ENCODE peak calls at places on chromosomes 16 and 17, in nine cellular contexts. One of them, this sample, is unnamed.

GRCh38 chr16:57906385-57907316 is 64.3 kb downstream of the CNGB1 start:
- DNase-seq in astrocyte of the spinal cord: no peak
- DNase-seq in activated CD4-positive, alpha-beta T cell treated with anti-CD3 and anti-CD28 coated beads for 36 hours: peak
- DNase-seq in skeletal muscle cell: no peak
- DNase-seq in astrocyte of the cerebellum: no peak
- DNase-seq in dermis microvascular lymphatic vessel endothelial cell: peak
- DNase-seq in hepatic stellate cell: no peak
- DNase-seq in NCI-H2171: no peak
- DNase-seq in non-pigmented ciliary epithelial cell: no peak
- DNase-seq in this sample: no peak

GRCh38 chr16:66918803-66919568 is at the start of gene CDH16:
- DNase-seq in astrocyte of the cerebellum: no peak
- DNase-seq in NCI-H2171: peak
- DNase-seq in astrocyte of the spinal cord: no peak
- DNase-seq in skeletal muscle cell: no peak
- DNase-seq in hepatic stellate cell: no peak
- DNase-seq in activated CD4-positive, alpha-beta T cell treated with anti-CD3 and anti-CD28 coated beads for 36 hours: no peak
- DNase-seq in non-pigmented ciliary epithelial cell: no peak
- DNase-seq in dermis microvascular lymphatic vessel endothelial cell: no peak
- DNase-seq in this sample: no peak

GRCh38 chr17:78667741-78668640 is 90.8 kb upstream of the DNAH17 start:
- DNase-seq in hepatic stellate cell: no peak
- DNase-seq in non-pigmented ciliary epithelial cell: no peak
- DNase-seq in dermis microvascular lymphatic vessel endothelial cell: no peak
- DNase-seq in astrocyte of the cerebellum: no peak
- DNase-seq in skeletal muscle cell: no peak
- DNase-seq in NCI-H2171: no peak
- DNase-seq in astrocyte of the spinal cord: no peak
- DNase-seq in activated CD4-positive, alpha-beta T cell treated with anti-CD3 and anti-CD28 coated beads for 36 hours: no peak
- DNase-seq in this sample: no peak

GRCh38 chr17:59842901-59843652 is 49.7 kb downstream of the TUBD1 start:
- DNase-seq in astrocyte of the cerebellum: peak
- DNase-seq in non-pigmented ciliary epithelial cell: peak
- DNase-seq in hepatic stellate cell: peak
- DNase-seq in dermis microvascular lymphatic vessel endothelial cell: peak
- DNase-seq in skeletal muscle cell: peak
- DNase-seq in activated CD4-positive, alpha-beta T cell treated with anti-CD3 and anti-CD28 coated beads for 36 hours: peak
- DNase-seq in NCI-H2171: no peak
- DNase-seq in astrocyte of the spinal cord: peak
- DNase-seq in this sample: peak

GRCh38 chr16:12468552-12468951 is 335.1 kb downstream of the CPPED1 start:
- DNase-seq in dermis microvascular lymphatic vessel endothelial cell: no peak
- DNase-seq in non-pigmented ciliary epithelial cell: no peak
- DNase-seq in NCI-H2171: no peak
- DNase-seq in skeletal muscle cell: no peak
- DNase-seq in activated CD4-positive, alpha-beta T cell treated with anti-CD3 and anti-CD28 coated beads for 36 hours: no peak
- DNase-seq in astrocyte of the spinal cord: no peak
- DNase-seq in hepatic stellate cell: no peak
- DNase-seq in astrocyte of the cerebellum: no peak
- DNase-seq in this sample: no peak

GRCh38 chr17:29615048-29615385 is 7.7 kb downstream of the CORO6 start:
- DNase-seq in dermis microvascular lymphatic vessel endothelial cell: no peak
- DNase-seq in astrocyte of the cerebellum: no peak
- DNase-seq in activated CD4-positive, alpha-beta T cell treated with anti-CD3 and anti-CD28 coated beads for 36 hours: peak
- DNase-seq in non-pigmented ciliary epithelial cell: no peak
- DNase-seq in NCI-H2171: no peak
- DNase-seq in skeletal muscle cell: no peak
- DNase-seq in astrocyte of the spinal cord: no peak
- DNase-seq in hepatic stellate cell: no peak
- DNase-seq in this sample: no peak

GRCh38 chr16:75488322-75488721 is 6.9 kb downstream of the CHST6 start:
- DNase-seq in hepatic stellate cell: no peak
- DNase-seq in NCI-H2171: no peak
- DNase-seq in astrocyte of the spinal cord: no peak
- DNase-seq in astrocyte of the cerebellum: no peak
- DNase-seq in activated CD4-positive, alpha-beta T cell treated with anti-CD3 and anti-CD28 coated beads for 36 hours: no peak
- DNase-seq in dermis microvascular lymphatic vessel endothelial cell: no peak
- DNase-seq in skeletal muscle cell: no peak
- DNase-seq in non-pigmented ciliary epithelial cell: no peak
- DNase-seq in this sample: no peak

GRCh38 chr16:23121024-23121423 is 28.2 kb downstream of the USP31 start:
- DNase-seq in skeletal muscle cell: no peak
- DNase-seq in hepatic stellate cell: no peak
- DNase-seq in non-pigmented ciliary epithelial cell: no peak
- DNase-seq in NCI-H2171: no peak
- DNase-seq in astrocyte of the cerebellum: no peak
- DNase-seq in activated CD4-positive, alpha-beta T cell treated with anti-CD3 and anti-CD28 coated beads for 36 hours: no peak
- DNase-seq in astrocyte of the spinal cord: no peak
- DNase-seq in dermis microvascular lymphatic vessel endothelial cell: no peak
- DNase-seq in this sample: no peak

GRCh38 chr17:77793146-77793887 is 165.2 kb upstream of the TNRC6C start:
- DNase-seq in non-pigmented ciliary epithelial cell: no peak
- DNase-seq in dermis microvascular lymphatic vessel endothelial cell: no peak
- DNase-seq in astrocyte of the spinal cord: no peak
- DNase-seq in NCI-H2171: no peak
- DNase-seq in astrocyte of the cerebellum: no peak
- DNase-seq in skeletal muscle cell: no peak
- DNase-seq in activated CD4-positive, alpha-beta T cell treated with anti-CD3 and anti-CD28 coated beads for 36 hours: no peak
- DNase-seq in hepatic stellate cell: no peak
- DNase-seq in this sample: no peak

GRCh38 chr17:31579265-31579664 is 187.8 kb downstream of the RAB11FIP4 start:
- DNase-seq in dermis microvascular lymphatic vessel endothelial cell: peak
- DNase-seq in astrocyte of the spinal cord: peak
- DNase-seq in activated CD4-positive, alpha-beta T cell treated with anti-CD3 and anti-CD28 coated beads for 36 hours: no peak
- DNase-seq in non-pigmented ciliary epithelial cell: no peak
- DNase-seq in hepatic stellate cell: no peak
- DNase-seq in NCI-H2171: no peak
- DNase-seq in skeletal muscle cell: no peak
- DNase-seq in astrocyte of the cerebellum: no peak
- DNase-seq in this sample: peak

GRCh38 chr17:41284043-41284442 is 8.5 kb downstream of the KRTAP9-7 start:
- DNase-seq in NCI-H2171: no peak
- DNase-seq in non-pigmented ciliary epithelial cell: no peak
- DNase-seq in astrocyte of the cerebellum: no peak
- DNase-seq in dermis microvascular lymphatic vessel endothelial cell: no peak
- DNase-seq in skeletal muscle cell: no peak
- DNase-seq in astrocyte of the spinal cord: no peak
- DNase-seq in activated CD4-positive, alpha-beta T cell treated with anti-CD3 and anti-CD28 coated beads for 36 hours: no peak
- DNase-seq in hepatic stellate cell: no peak
- DNase-seq in this sample: peak

GRCh38 chr16:7471268-7471667 is 138.6 kb downstream of the RBFOX1 start:
- DNase-seq in skeletal muscle cell: no peak
- DNase-seq in hepatic stellate cell: no peak
- DNase-seq in dermis microvascular lymphatic vessel endothelial cell: no peak
- DNase-seq in NCI-H2171: no peak
- DNase-seq in astrocyte of the spinal cord: no peak
- DNase-seq in activated CD4-positive, alpha-beta T cell treated with anti-CD3 and anti-CD28 coated beads for 36 hours: no peak
- DNase-seq in astrocyte of the cerebellum: no peak
- DNase-seq in non-pigmented ciliary epithelial cell: no peak
- DNase-seq in this sample: no peak

GRCh38 chr17:18921912-18922451 is 30.0 kb upstream of the SLC5A10 start:
- DNase-seq in astrocyte of the cerebellum: no peak
- DNase-seq in astrocyte of the spinal cord: peak
- DNase-seq in dermis microvascular lymphatic vessel endothelial cell: peak
- DNase-seq in hepatic stellate cell: peak
- DNase-seq in activated CD4-positive, alpha-beta T cell treated with anti-CD3 and anti-CD28 coated beads for 36 hours: peak
- DNase-seq in skeletal muscle cell: no peak
- DNase-seq in NCI-H2171: no peak
- DNase-seq in non-pigmented ciliary epithelial cell: no peak
- DNase-seq in this sample: peak

GRCh38 chr16:3243882-3244281 is 8.9 kb upstream of the ZNF200 start:
- DNase-seq in astrocyte of the cerebellum: no peak
- DNase-seq in dermis microvascular lymphatic vessel endothelial cell: no peak
- DNase-seq in NCI-H2171: no peak
- DNase-seq in activated CD4-positive, alpha-beta T cell treated with anti-CD3 and anti-CD28 coated beads for 36 hours: no peak
- DNase-seq in hepatic stellate cell: no peak
- DNase-seq in astrocyte of the spinal cord: no peak
- DNase-seq in skeletal muscle cell: no peak
- DNase-seq in non-pigmented ciliary epithelial cell: no peak
- DNase-seq in this sample: no peak

This sample was measured in IMR-90.